ENCODE peak calls at places on chromosomes 12 and 14, in seven cellular contexts. One of them, this sample, is unnamed.
A peak's percentile ranks its signal among the peaks of the same experiment; 100 is the strongest.

GRCh38 chr12:84627582-84627981 is 285.0 kb downstream of the SLC6A15 start:
- DNase-seq in stomach: no peak
- DNase-seq in HL-60: no peak
- DNase-seq in RWPE1: no peak
- DNase-seq in substantia nigra: no peak
- DNase-seq in heart right ventricle: no peak
- DNase-seq in HCT116: no peak
- DNase-seq in this sample: no peak

GRCh38 chr14:44444454-44444853 is 62.6 kb downstream of the FSCB start:
- DNase-seq in RWPE1: no peak
- DNase-seq in HCT116: no peak
- DNase-seq in HL-60: no peak
- DNase-seq in substantia nigra: no peak
- DNase-seq in stomach: no peak
- DNase-seq in heart right ventricle: no peak
- DNase-seq in this sample: no peak

GRCh38 chr14:35287481-35288013 is 4.6 kb upstream of the PSMA6 start:
- DNase-seq in RWPE1: no peak
- DNase-seq in HL-60: peak; percentile 12
- DNase-seq in HCT116: no peak
- DNase-seq in heart right ventricle: peak; percentile 9
- DNase-seq in stomach: peak; percentile 59
- DNase-seq in substantia nigra: no peak
- DNase-seq in this sample: no peak

GRCh38 chr14:30283822-30284446 is 275.0 kb upstream of the G2E3 start:
- DNase-seq in RWPE1: peak; percentile 28
- DNase-seq in stomach: no peak
- DNase-seq in HCT116: peak; percentile 19
- DNase-seq in heart right ventricle: no peak
- DNase-seq in substantia nigra: no peak
- DNase-seq in HL-60: peak; percentile 29
- DNase-seq in this sample: no peak

GRCh38 chr14:95460647-95461478 is 55.6 kb downstream of the SYNE3 start:
- DNase-seq in HL-60: no peak
- DNase-seq in HCT116: peak; percentile 37
- DNase-seq in stomach: no peak
- DNase-seq in RWPE1: peak; percentile 90
- DNase-seq in heart right ventricle: no peak
- DNase-seq in substantia nigra: peak; percentile 59
- DNase-seq in this sample: peak; percentile 81

GRCh38 chr12:114355389-114356088 is 50.4 kb downstream of the TBX5 start:
- DNase-seq in RWPE1: no peak
- DNase-seq in heart right ventricle: peak; percentile 21
- DNase-seq in HCT116: peak; percentile 7
- DNase-seq in HL-60: peak; percentile 13
- DNase-seq in stomach: no peak
- DNase-seq in substantia nigra: no peak
- DNase-seq in this sample: no peak

GRCh38 chr12:102980350-102980749 is 22.9 kb downstream of the ASCL1 start:
- DNase-seq in stomach: no peak
- DNase-seq in substantia nigra: no peak
- DNase-seq in HCT116: no peak
- DNase-seq in RWPE1: no peak
- DNase-seq in HL-60: no peak
- DNase-seq in heart right ventricle: no peak
- DNase-seq in this sample: no peak

GRCh38 chr14:73758392-73759182 is 44.4 kb upstream of the PNMA1 start:
- DNase-seq in substantia nigra: no peak
- DNase-seq in stomach: peak; percentile 82
- DNase-seq in heart right ventricle: peak; percentile 65
- DNase-seq in HCT116: peak; percentile 63
- DNase-seq in RWPE1: peak; percentile 84
- DNase-seq in HL-60: peak; percentile 84
- DNase-seq in this sample: peak; percentile 55

GRCh38 chr12:92735131-92735721 is 32.4 kb downstream of the PLEKHG7 start:
- DNase-seq in stomach: no peak
- DNase-seq in heart right ventricle: peak; percentile 27
- DNase-seq in HCT116: no peak
- DNase-seq in substantia nigra: no peak
- DNase-seq in RWPE1: peak; percentile 15
- DNase-seq in HL-60: no peak
- DNase-seq in this sample: no peak

GRCh38 chr14:58243790-58244555 is 670 bp upstream of the PSMA3 start:
- DNase-seq in heart right ventricle: no peak
- DNase-seq in RWPE1: peak; percentile 46
- DNase-seq in HCT116: peak; percentile 26
- DNase-seq in stomach: no peak
- DNase-seq in substantia nigra: no peak
- DNase-seq in HL-60: peak; percentile 48
- DNase-seq in this sample: no peak

DNA sequence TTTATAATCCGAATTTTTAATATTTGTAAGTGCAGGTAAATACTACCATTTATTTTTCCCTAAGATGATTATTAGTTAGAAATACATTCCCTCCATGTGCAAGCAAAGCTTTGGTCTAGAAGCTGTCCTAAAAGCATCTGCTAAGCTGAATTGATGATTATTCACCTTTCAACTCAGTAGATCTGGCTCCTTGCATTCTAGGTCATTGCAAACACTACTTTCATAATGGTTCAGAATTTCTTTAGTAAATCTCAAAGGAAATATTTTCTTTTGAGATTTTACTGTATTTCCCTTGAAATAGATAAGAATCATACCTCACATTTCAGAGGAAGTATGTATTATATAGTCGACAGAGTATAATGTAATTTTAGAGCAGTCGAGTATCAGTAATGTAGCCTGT is 2.4 kb downstream of the ETNK1 start:
- DNase-seq in HCT116: no peak
- DNase-seq in substantia nigra: no peak
- DNase-seq in HL-60: no peak
- DNase-seq in RWPE1: no peak
- DNase-seq in heart right ventricle: no peak
- DNase-seq in stomach: no peak
- DNase-seq in this sample: no peak
- H3K27ac ChIP-seq in HCT116: no peak overlapping the region
- H3K27ac ChIP-seq in substantia nigra: no peak overlapping the region
- H3K27ac ChIP-seq in HL-60: peak overlapping the region; percentile 93
- H3K27ac ChIP-seq in RWPE1: no peak overlapping the region
- H3K27ac ChIP-seq in heart right ventricle: peak overlapping the region; percentile 97
- H3K27ac ChIP-seq in stomach: peak overlapping the region; percentile 98
- H3K27ac ChIP-seq in this sample: no peak overlapping the region

GRCh38 chr12:9120487-9121184 is 4.9 kb upstream of the A2M start:
- DNase-seq in HL-60: no peak
- DNase-seq in RWPE1: no peak
- DNase-seq in HCT116: no peak
- DNase-seq in substantia nigra: no peak
- DNase-seq in heart right ventricle: no peak
- DNase-seq in stomach: no peak
- DNase-seq in this sample: no peak
- H3K27ac ChIP-seq in HL-60: no peak overlapping the region
- H3K27ac ChIP-seq in RWPE1: no peak overlapping the region
- H3K27ac ChIP-seq in HCT116: no peak overlapping the region
- H3K27ac ChIP-seq in substantia nigra: no peak overlapping the region
- H3K27ac ChIP-seq in heart right ventricle: peak overlapping the region; percentile 92
- H3K27ac ChIP-seq in stomach: peak overlapping the region; percentile 78
- H3K27ac ChIP-seq in this sample: no peak overlapping the region

GRCh38 chr12:122030427-122030825 is 8.7 kb downstream of the BCL7A start:
- DNase-seq in RWPE1: no peak
- DNase-seq in substantia nigra: no peak
- DNase-seq in HL-60: no peak
- DNase-seq in heart right ventricle: no peak
- DNase-seq in HCT116: no peak
- DNase-seq in stomach: no peak
- DNase-seq in this sample: no peak

GRCh38 chr12:122031342-122032216 is 9.9 kb downstream of the BCL7A start:
- DNase-seq in stomach: peak; percentile 65
- DNase-seq in heart right ventricle: no peak
- DNase-seq in substantia nigra: peak; percentile 6
- DNase-seq in HCT116: no peak
- DNase-seq in RWPE1: no peak
- DNase-seq in HL-60: peak; percentile 52
- DNase-seq in this sample: peak; percentile 31

GRCh38 chr12:122035292-122035691 is 13.6 kb downstream of the BCL7A start:
- DNase-seq in HL-60: no peak
- DNase-seq in substantia nigra: no peak
- DNase-seq in heart right ventricle: no peak
- DNase-seq in stomach: peak; percentile 59
- DNase-seq in HCT116: no peak
- DNase-seq in RWPE1: peak; percentile 83
- DNase-seq in this sample: no peak

GRCh38 chr12:122029620-122030426 is 8.1 kb downstream of the BCL7A start:
- DNase-seq in substantia nigra: no peak
- DNase-seq in stomach: no peak
- DNase-seq in HCT116: no peak
- DNase-seq in RWPE1: peak; percentile 92
- DNase-seq in heart right ventricle: peak; percentile 44
- DNase-seq in HL-60: no peak
- DNase-seq in this sample: no peak

GRCh38 chr12:122032570-122032969 is 10.9 kb downstream of the BCL7A start:
- DNase-seq in substantia nigra: no peak
- DNase-seq in HCT116: no peak
- DNase-seq in RWPE1: no peak
- DNase-seq in HL-60: no peak
- DNase-seq in stomach: no peak
- DNase-seq in heart right ventricle: no peak
- DNase-seq in this sample: no peak
- H3K27ac ChIP-seq in substantia nigra: no peak overlapping the region
- H3K27ac ChIP-seq in HCT116: no peak overlapping the region
- H3K27ac ChIP-seq in RWPE1: peak overlapping the region; percentile 93
- H3K27ac ChIP-seq in HL-60: no peak overlapping the region
- H3K27ac ChIP-seq in stomach: no peak overlapping the region
- H3K27ac ChIP-seq in heart right ventricle: no peak overlapping the region
- H3K27ac ChIP-seq in this sample: no peak overlapping the region

DNA sequence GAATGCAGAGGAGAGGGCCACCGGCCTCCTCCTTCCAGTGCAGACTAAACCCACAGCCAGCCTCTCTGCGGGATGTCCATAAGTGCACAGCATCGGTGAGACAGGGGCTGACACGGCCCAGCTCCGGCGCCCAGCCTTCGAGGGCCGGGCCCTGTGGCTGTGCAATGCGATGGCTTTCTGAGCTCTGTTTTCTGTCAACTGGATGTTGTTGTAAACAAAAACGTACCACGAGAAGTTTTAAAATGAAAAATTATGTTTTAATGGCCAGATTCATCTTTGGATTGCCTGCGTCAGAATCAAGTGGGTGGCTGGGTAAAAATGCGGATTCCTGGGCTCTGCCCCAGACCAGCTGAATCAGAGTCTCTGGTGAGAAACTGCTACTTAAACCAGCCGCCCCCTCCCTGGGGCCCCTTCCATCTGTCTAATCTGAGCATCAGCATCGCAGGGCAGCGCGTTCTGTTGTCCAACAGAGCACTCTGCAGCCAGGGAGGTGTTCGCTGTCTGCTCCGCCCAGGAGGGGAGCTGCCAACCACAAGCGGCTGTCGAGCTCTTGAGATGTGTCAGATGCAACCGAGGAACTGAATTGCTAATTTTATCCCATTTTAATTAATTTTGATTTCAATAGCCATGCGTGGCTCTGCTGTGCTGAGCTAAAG is 133.4 kb downstream of the RFLNA start:
- DNase-seq in RWPE1: no peak
- DNase-seq in substantia nigra: no peak
- DNase-seq in stomach: no peak
- DNase-seq in HL-60: no peak
- DNase-seq in HCT116: no peak
- DNase-seq in heart right ventricle: no peak
- DNase-seq in this sample: no peak
- H3K27ac ChIP-seq in RWPE1: peak overlapping the region; percentile 99
- H3K27ac ChIP-seq in substantia nigra: no peak overlapping the region
- H3K27ac ChIP-seq in stomach: peak overlapping the region; percentile 79
- H3K27ac ChIP-seq in HL-60: no peak overlapping the region
- H3K27ac ChIP-seq in HCT116: no peak overlapping the region
- H3K27ac ChIP-seq in heart right ventricle: peak overlapping the region; percentile 79
- H3K27ac ChIP-seq in this sample: no peak overlapping the region

This sample was measured in SJSA1.